ENCODE peak calls at places on chromosomes 7 and 10, in ten cellular contexts. One of them, this sample, is unnamed.

GRCh38 chr7:130913721-130914588 is 179.9 kb upstream of the KLF14 start:
- DNase-seq in right lobe of liver: no peak
- DNase-seq in ascending aorta: no peak
- DNase-seq in naive thymus-derived CD4-positive, alpha-beta T cell: no peak
- DNase-seq in sigmoid colon: no peak
- DNase-seq in astrocyte: no peak
- DNase-seq in tibial artery: no peak
- DNase-seq in BE2C: no peak
- DNase-seq in HepG2: no peak
- DNase-seq in prostate gland: no peak
- DNase-seq in this sample: no peak

GRCh38 chr10:122632031-122632430 is 67.6 kb downstream of the C10orf120 start:
- DNase-seq in right lobe of liver: no peak
- DNase-seq in ascending aorta: no peak
- DNase-seq in naive thymus-derived CD4-positive, alpha-beta T cell: no peak
- DNase-seq in sigmoid colon: peak; percentile 35
- DNase-seq in astrocyte: no peak
- DNase-seq in tibial artery: peak; percentile 12
- DNase-seq in BE2C: peak; percentile 63
- DNase-seq in HepG2: no peak
- DNase-seq in prostate gland: no peak
- DNase-seq in this sample: no peak

GRCh38 chr7:1676550-1677071 is 6.5 kb downstream of the ELFN1 start:
- DNase-seq in right lobe of liver: no peak
- DNase-seq in ascending aorta: no peak
- DNase-seq in naive thymus-derived CD4-positive, alpha-beta T cell: no peak
- DNase-seq in sigmoid colon: peak; percentile 41
- DNase-seq in astrocyte: no peak
- DNase-seq in tibial artery: no peak
- DNase-seq in BE2C: no peak
- DNase-seq in HepG2: no peak
- DNase-seq in prostate gland: no peak
- DNase-seq in this sample: no peak

GRCh38 chr7:27442446-27442845 is 199.8 kb downstream of the EVX1 start:
- DNase-seq in right lobe of liver: no peak
- DNase-seq in ascending aorta: no peak
- DNase-seq in naive thymus-derived CD4-positive, alpha-beta T cell: no peak
- DNase-seq in sigmoid colon: no peak
- DNase-seq in astrocyte: peak; percentile 22
- DNase-seq in tibial artery: no peak
- DNase-seq in BE2C: no peak
- DNase-seq in HepG2: no peak
- DNase-seq in prostate gland: no peak
- DNase-seq in this sample: no peak

GRCh38 chr10:133241501-133242205 is 4.0 kb downstream of the VENTX start:
- DNase-seq in right lobe of liver: no peak
- DNase-seq in ascending aorta: no peak
- DNase-seq in naive thymus-derived CD4-positive, alpha-beta T cell: no peak
- DNase-seq in sigmoid colon: no peak
- DNase-seq in astrocyte: no peak
- DNase-seq in tibial artery: no peak
- DNase-seq in BE2C: no peak
- DNase-seq in HepG2: no peak
- DNase-seq in prostate gland: no peak
- DNase-seq in this sample: no peak

GRCh38 chr7:2670720-2671391 is 17.1 kb upstream of the AMZ1 start:
- DNase-seq in right lobe of liver: no peak
- DNase-seq in ascending aorta: no peak
- DNase-seq in naive thymus-derived CD4-positive, alpha-beta T cell: peak; percentile 30
- DNase-seq in sigmoid colon: peak; percentile 78
- DNase-seq in astrocyte: no peak
- DNase-seq in tibial artery: peak; percentile 51
- DNase-seq in BE2C: peak; percentile 85
- DNase-seq in HepG2: peak; percentile 54
- DNase-seq in prostate gland: peak; percentile 42
- DNase-seq in this sample: peak; percentile 47

GRCh38 chr7:47518827-47519226 is 63.1 kb downstream of the TNS3 start:
- DNase-seq in right lobe of liver: no peak
- DNase-seq in ascending aorta: no peak
- DNase-seq in naive thymus-derived CD4-positive, alpha-beta T cell: no peak
- DNase-seq in sigmoid colon: no peak
- DNase-seq in astrocyte: peak; percentile 86
- DNase-seq in tibial artery: peak; percentile 62
- DNase-seq in BE2C: no peak
- DNase-seq in HepG2: peak; percentile 85
- DNase-seq in prostate gland: no peak
- DNase-seq in this sample: no peak

GRCh38 chr7:137395425-137395824 is 51.9 kb upstream of the PTN start:
- DNase-seq in right lobe of liver: no peak
- DNase-seq in ascending aorta: no peak
- DNase-seq in naive thymus-derived CD4-positive, alpha-beta T cell: no peak
- DNase-seq in sigmoid colon: peak; percentile 69
- DNase-seq in astrocyte: no peak
- DNase-seq in tibial artery: no peak
- DNase-seq in BE2C: peak; percentile 63
- DNase-seq in HepG2: no peak
- DNase-seq in prostate gland: no peak
- DNase-seq in this sample: no peak

GRCh38 chr7:111408726-111409125 is 153.6 kb downstream of the IMMP2L start:
- DNase-seq in right lobe of liver: no peak
- DNase-seq in ascending aorta: no peak
- DNase-seq in naive thymus-derived CD4-positive, alpha-beta T cell: no peak
- DNase-seq in sigmoid colon: no peak
- DNase-seq in astrocyte: no peak
- DNase-seq in tibial artery: no peak
- DNase-seq in BE2C: no peak
- DNase-seq in HepG2: no peak
- DNase-seq in prostate gland: no peak
- DNase-seq in this sample: no peak

GRCh38 chr7:57165285-57165899 is 33.2 kb upstream of the ZNF479 start:
- DNase-seq in right lobe of liver: no peak
- DNase-seq in ascending aorta: no peak
- DNase-seq in naive thymus-derived CD4-positive, alpha-beta T cell: no peak
- DNase-seq in sigmoid colon: no peak
- DNase-seq in astrocyte: no peak
- DNase-seq in tibial artery: no peak
- DNase-seq in BE2C: no peak
- DNase-seq in HepG2: no peak
- DNase-seq in prostate gland: no peak
- DNase-seq in this sample: no peak
- H3K9me3 ChIP-seq in right lobe of liver: peaks cover 12% of the 10 kb centered on the region
- H3K9me3 ChIP-seq in ascending aorta: peaks cover 51% of the 10 kb centered on the region
- H3K9me3 ChIP-seq in naive thymus-derived CD4-positive, alpha-beta T cell: peaks cover 18% of the 10 kb centered on the region
- H3K9me3 ChIP-seq in sigmoid colon: peaks cover 26% of the 10 kb centered on the region
- H3K9me3 ChIP-seq in astrocyte: peaks cover 9% of the 10 kb centered on the region
- H3K9me3 ChIP-seq in tibial artery: peaks cover 47% of the 10 kb centered on the region
- H3K9me3 ChIP-seq in BE2C: no peaks in the 10 kb centered on the region
- H3K9me3 ChIP-seq in HepG2: peaks cover 58% of the 10 kb centered on the region
- H3K9me3 ChIP-seq in prostate gland: no peaks in the 10 kb centered on the region
- H3K9me3 ChIP-seq in this sample: peaks cover 3% of the 10 kb centered on the region

GRCh38 chr10:1462521-1462920 is 274.8 kb downstream of the ADARB2 start:
- DNase-seq in right lobe of liver: no peak
- DNase-seq in ascending aorta: no peak
- DNase-seq in naive thymus-derived CD4-positive, alpha-beta T cell: no peak
- DNase-seq in sigmoid colon: no peak
- DNase-seq in astrocyte: no peak
- DNase-seq in tibial artery: no peak
- DNase-seq in BE2C: no peak
- DNase-seq in HepG2: no peak
- DNase-seq in prostate gland: no peak
- DNase-seq in this sample: no peak
- H3K9me3 ChIP-seq in right lobe of liver: no peaks in the 10 kb centered on the region
- H3K9me3 ChIP-seq in ascending aorta: no peaks in the 10 kb centered on the region
- H3K9me3 ChIP-seq in naive thymus-derived CD4-positive, alpha-beta T cell: no peaks in the 10 kb centered on the region
- H3K9me3 ChIP-seq in sigmoid colon: no peaks in the 10 kb centered on the region
- H3K9me3 ChIP-seq in astrocyte: peaks cover 7% of the 10 kb centered on the region
- H3K9me3 ChIP-seq in tibial artery: no peaks in the 10 kb centered on the region
- H3K9me3 ChIP-seq in BE2C: no peaks in the 10 kb centered on the region
- H3K9me3 ChIP-seq in HepG2: no peaks in the 10 kb centered on the region
- H3K9me3 ChIP-seq in prostate gland: no peaks in the 10 kb centered on the region
- H3K9me3 ChIP-seq in this sample: no peaks in the 10 kb centered on the region

GRCh38 chr10:18557960-18558359 is 93.4 kb downstream of the NSUN6 start:
- DNase-seq in right lobe of liver: no peak
- DNase-seq in ascending aorta: no peak
- DNase-seq in naive thymus-derived CD4-positive, alpha-beta T cell: no peak
- DNase-seq in sigmoid colon: no peak
- DNase-seq in astrocyte: no peak
- DNase-seq in tibial artery: no peak
- DNase-seq in BE2C: no peak
- DNase-seq in HepG2: no peak
- DNase-seq in prostate gland: no peak
- DNase-seq in this sample: no peak

GRCh38 chr10:18566177-18566576 is 85.2 kb downstream of the NSUN6 start:
- DNase-seq in right lobe of liver: no peak
- DNase-seq in ascending aorta: no peak
- DNase-seq in naive thymus-derived CD4-positive, alpha-beta T cell: no peak
- DNase-seq in sigmoid colon: no peak
- DNase-seq in astrocyte: no peak
- DNase-seq in tibial artery: no peak
- DNase-seq in BE2C: no peak
- DNase-seq in HepG2: no peak
- DNase-seq in prostate gland: no peak
- DNase-seq in this sample: no peak

GRCh38 chr10:18563003-18563726 is 88.2 kb downstream of the NSUN6 start:
- DNase-seq in right lobe of liver: no peak
- DNase-seq in ascending aorta: no peak
- DNase-seq in naive thymus-derived CD4-positive, alpha-beta T cell: no peak
- DNase-seq in sigmoid colon: no peak
- DNase-seq in astrocyte: no peak
- DNase-seq in tibial artery: no peak
- DNase-seq in BE2C: no peak
- DNase-seq in HepG2: no peak
- DNase-seq in prostate gland: no peak
- DNase-seq in this sample: no peak

GRCh38 chr10:18565006-18565405 is 86.4 kb downstream of the NSUN6 start:
- DNase-seq in right lobe of liver: no peak
- DNase-seq in ascending aorta: no peak
- DNase-seq in naive thymus-derived CD4-positive, alpha-beta T cell: no peak
- DNase-seq in sigmoid colon: no peak
- DNase-seq in astrocyte: no peak
- DNase-seq in tibial artery: no peak
- DNase-seq in BE2C: no peak
- DNase-seq in HepG2: no peak
- DNase-seq in prostate gland: no peak
- DNase-seq in this sample: no peak

DNA sequence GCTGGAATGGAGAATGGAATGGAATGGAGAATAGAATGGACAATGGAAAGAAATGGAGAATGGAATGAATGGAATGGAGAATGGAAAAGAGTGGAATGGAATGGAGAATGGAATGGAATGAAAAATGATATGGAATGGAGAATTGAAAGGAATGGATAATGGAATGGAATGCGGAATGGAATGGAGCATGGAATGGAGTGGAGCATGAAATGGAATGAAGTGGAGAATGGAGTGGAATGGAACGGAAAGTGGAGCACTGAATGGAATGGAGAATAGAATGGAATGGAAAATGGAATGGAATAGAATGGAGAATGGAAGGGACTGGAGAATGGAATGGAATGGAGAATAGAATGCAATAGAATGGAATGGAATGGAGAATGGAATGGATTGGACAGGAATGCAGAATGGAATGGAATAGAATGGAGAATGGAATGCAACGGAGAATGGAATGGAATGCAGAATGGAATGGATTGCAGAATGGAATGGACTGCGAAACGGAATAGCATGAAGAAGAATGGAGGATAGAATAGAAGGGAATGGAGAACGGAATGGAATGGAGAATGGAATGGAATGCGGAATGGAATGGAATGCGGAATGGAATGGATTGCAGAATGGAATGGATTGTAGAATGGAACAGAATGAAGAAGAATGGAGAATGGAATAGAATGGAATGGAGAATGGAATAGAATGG is 89.4 kb downstream of the NSUN6 start:
- DNase-seq in right lobe of liver: no peak
- DNase-seq in ascending aorta: no peak
- DNase-seq in naive thymus-derived CD4-positive, alpha-beta T cell: no peak
- DNase-seq in sigmoid colon: no peak
- DNase-seq in astrocyte: no peak
- DNase-seq in tibial artery: no peak
- DNase-seq in BE2C: no peak
- DNase-seq in HepG2: no peak
- DNase-seq in prostate gland: no peak
- DNase-seq in this sample: no peak
- H3K9me3 ChIP-seq in right lobe of liver: no peaks in the 10 kb centered on the region
- H3K9me3 ChIP-seq in ascending aorta: peaks cover 3% of the 10 kb centered on the region
- H3K9me3 ChIP-seq in naive thymus-derived CD4-positive, alpha-beta T cell: no peaks in the 10 kb centered on the region
- H3K9me3 ChIP-seq in sigmoid colon: peaks cover 12% of the 10 kb centered on the region
- H3K9me3 ChIP-seq in astrocyte: peaks cover 14% of the 10 kb centered on the region
- H3K9me3 ChIP-seq in tibial artery: no peaks in the 10 kb centered on the region
- H3K9me3 ChIP-seq in BE2C: no peaks in the 10 kb centered on the region
- H3K9me3 ChIP-seq in HepG2: peaks cover 94% of the 10 kb centered on the region
- H3K9me3 ChIP-seq in prostate gland: no peaks in the 10 kb centered on the region
- H3K9me3 ChIP-seq in this sample: peaks cover 17% of the 10 kb centered on the region

GRCh38 chr10:126430512-126430911 is 42.2 kb upstream of the ADAM12 start:
- DNase-seq in right lobe of liver: no peak
- DNase-seq in ascending aorta: no peak
- DNase-seq in naive thymus-derived CD4-positive, alpha-beta T cell: no peak
- DNase-seq in sigmoid colon: no peak
- DNase-seq in astrocyte: no peak
- DNase-seq in tibial artery: no peak
- DNase-seq in BE2C: no peak
- DNase-seq in HepG2: no peak
- DNase-seq in prostate gland: no peak
- DNase-seq in this sample: no peak

GRCh38 chr10:126425473-126426065 is 37.3 kb upstream of the ADAM12 start:
- DNase-seq in right lobe of liver: no peak
- DNase-seq in ascending aorta: no peak
- DNase-seq in naive thymus-derived CD4-positive, alpha-beta T cell: no peak
- DNase-seq in sigmoid colon: no peak
- DNase-seq in astrocyte: no peak
- DNase-seq in tibial artery: no peak
- DNase-seq in BE2C: no peak
- DNase-seq in HepG2: no peak
- DNase-seq in prostate gland: no peak
- DNase-seq in this sample: no peak

GRCh38 chr10:126432507-126432906 is 44.2 kb upstream of the ADAM12 start:
- DNase-seq in right lobe of liver: no peak
- DNase-seq in ascending aorta: no peak
- DNase-seq in naive thymus-derived CD4-positive, alpha-beta T cell: no peak
- DNase-seq in sigmoid colon: no peak
- DNase-seq in astrocyte: no peak
- DNase-seq in tibial artery: no peak
- DNase-seq in BE2C: no peak
- DNase-seq in HepG2: no peak
- DNase-seq in prostate gland: no peak
- DNase-seq in this sample: no peak

GRCh38 chr10:126431816-126432215 is 43.5 kb upstream of the ADAM12 start:
- DNase-seq in right lobe of liver: no peak
- DNase-seq in ascending aorta: no peak
- DNase-seq in naive thymus-derived CD4-positive, alpha-beta T cell: no peak
- DNase-seq in sigmoid colon: no peak
- DNase-seq in astrocyte: no peak
- DNase-seq in tibial artery: no peak
- DNase-seq in BE2C: no peak
- DNase-seq in HepG2: no peak
- DNase-seq in prostate gland: no peak
- DNase-seq in this sample: no peak

DNA sequence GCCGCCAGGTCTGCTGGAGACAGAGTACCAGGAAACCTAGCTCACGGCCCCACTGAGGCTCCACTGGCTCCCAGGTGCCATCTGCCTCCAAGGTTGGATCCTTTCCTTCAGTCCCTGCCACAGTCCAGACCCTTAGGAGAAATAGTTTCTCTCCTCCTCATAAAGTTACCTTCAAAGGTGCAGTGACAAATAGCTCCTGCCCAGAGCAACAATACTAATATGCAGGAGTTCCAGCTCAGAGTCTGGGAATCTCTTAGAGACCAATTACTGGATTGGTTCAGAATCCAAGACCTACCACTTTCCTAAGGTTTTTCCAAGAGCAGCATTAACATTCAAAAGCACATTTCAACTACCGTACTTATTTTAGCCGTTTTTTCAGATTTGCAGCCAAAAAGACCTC is 41.0 kb upstream of the ADAM12 start:
- DNase-seq in right lobe of liver: no peak
- DNase-seq in ascending aorta: no peak
- DNase-seq in naive thymus-derived CD4-positive, alpha-beta T cell: no peak
- DNase-seq in sigmoid colon: no peak
- DNase-seq in astrocyte: no peak
- DNase-seq in tibial artery: no peak
- DNase-seq in BE2C: no peak
- DNase-seq in HepG2: no peak
- DNase-seq in prostate gland: no peak
- DNase-seq in this sample: no peak
- H3K9me3 ChIP-seq in right lobe of liver: no peaks in the 10 kb centered on the region
- H3K9me3 ChIP-seq in ascending aorta: no peaks in the 10 kb centered on the region
- H3K9me3 ChIP-seq in naive thymus-derived CD4-positive, alpha-beta T cell: no peaks in the 10 kb centered on the region
- H3K9me3 ChIP-seq in sigmoid colon: no peaks in the 10 kb centered on the region
- H3K9me3 ChIP-seq in astrocyte: peaks cover 5% of the 10 kb centered on the region
- H3K9me3 ChIP-seq in tibial artery: peaks cover 2% of the 10 kb centered on the region
- H3K9me3 ChIP-seq in BE2C: no peaks in the 10 kb centered on the region
- H3K9me3 ChIP-seq in HepG2: no peaks in the 10 kb centered on the region
- H3K9me3 ChIP-seq in prostate gland: no peaks in the 10 kb centered on the region
- H3K9me3 ChIP-seq in this sample: no peaks in the 10 kb centered on the region